ENCODE peak calls at places on chromosomes 7 and 10, in ten cellular contexts. X is Ammon's horn; J is EL; P is hypothalamus; B is mucosa of gallbladder; O is CD8-positive, alpha-beta T cell; D is AG09319; H is AML-193; M is HFF-Myc; F is omental fat pad. S is an unnamed sample.
A peak's percentile ranks its signal among the peaks of the same experiment; 100 is the strongest.

GRCh38 chr10:29496341-29497162 is 138.2 kb downstream of the SVIL start:
- DNase-seq in X (peak; percentile 77), J (peak; percentile 65), P (peak; percentile 54), B (peak; percentile 74), O (peak; percentile 42), D (no peak), H (no peak), M (peak; percentile 31), F (peak; percentile 55), S (peak; percentile 13)

GRCh38 chr7:117896339-117896738 is 23.1 kb upstream of the CTTNBP2 start:
- DNase-seq in X (no peak), J (no peak), P (no peak), B (no peak), O (no peak), D (no peak), H (no peak), M (no peak), F (no peak), S (no peak)

GRCh38 chr10:80392250-80392649 is 16.1 kb upstream of the PRXL2A start:
- DNase-seq in X (no peak), J (no peak), P (no peak), B (no peak), O (no peak), D (no peak), H (no peak), M (no peak), F (no peak), S (no peak)

GRCh38 chr10:116472874-116473273 is 45.2 kb downstream of the PNLIPRP3 start:
- DNase-seq in X (no peak), J (no peak), P (no peak), B (no peak), O (no peak), D (no peak), H (no peak), M (no peak), F (no peak), S (no peak)

GRCh38 chr7:100929811-100930174 is 19.5 kb upstream of the MUC3A start:
- DNase-seq in X (no peak), J (no peak), P (no peak), B (no peak), O (no peak), D (no peak), H (no peak), M (no peak), F (no peak), S (no peak)

GRCh38 chr7:102236592-102237287 is 49.9 kb upstream of the SH2B2 start:
- DNase-seq in X (peak; percentile 72), J (peak; percentile 66), P (peak; percentile 16), B (peak; percentile 44), O (peak; percentile 15), D (no peak), H (peak; percentile 21), M (peak; percentile 20), F (peak; percentile 46), S (no peak)

GRCh38 chr10:71838264-71839211 is 12.5 kb downstream of the PSAP start:
- DNase-seq in X (no peak), J (peak; percentile 70), P (no peak), B (no peak), O (no peak), D (no peak), H (no peak), M (no peak), F (no peak), S (no peak)

GRCh38 chr10:97046426-97047072 is 139.2 kb downstream of the SLIT1 start:
- DNase-seq in X (no peak), J (no peak), P (no peak), B (no peak), O (no peak), D (no peak), H (no peak), M (no peak), F (no peak), S (no peak)

GRCh38 chr7:25854608-25855497 is 297.1 kb upstream of the NFE2L3 start:
- DNase-seq in X (no peak), J (peak; percentile 79), P (no peak), B (peak; percentile 55), O (no peak), D (peak; percentile 98), H (no peak), M (no peak), F (no peak), S (peak; percentile 90)

GRCh38 chr7:155901176-155901575 is 88.9 kb upstream of the SHH start:
- DNase-seq in X (no peak), J (no peak), P (no peak), B (no peak), O (no peak), D (no peak), H (no peak), M (no peak), F (no peak), S (no peak)

GRCh38 chr10:29969255-29970011 is 90.0 kb downstream of the JCAD start:
- DNase-seq in X (no peak), J (no peak), P (no peak), B (no peak), O (no peak), D (no peak), H (no peak), M (no peak), F (no peak), S (no peak)

GRCh38 chr7:41916450-41916927 is 213.6 kb upstream of the INHBA start:
- DNase-seq in X (no peak), J (peak; percentile 99), P (no peak), B (no peak), O (no peak), D (peak; percentile 85), H (no peak), M (peak; percentile 95), F (no peak), S (peak; percentile 22)

GRCh38 chr10:103895458-103896186 is 22.4 kb downstream of the STN1 start:
- DNase-seq in X (no peak), J (peak; percentile 68), P (no peak), B (no peak), O (no peak), D (peak; percentile 83), H (no peak), M (peak; percentile 72), F (no peak), S (no peak)

GRCh38 chr7:141945356-141945755 is 1.4 kb downstream of the CLEC5A start:
- DNase-seq in X (no peak), J (peak; percentile 34), P (no peak), B (no peak), O (no peak), D (no peak), H (peak; percentile 94), M (no peak), F (no peak), S (no peak)

GRCh38 chr7:6279937-6280336 is 7.5 kb upstream of the CYTH3 start:
- DNase-seq in X (no peak), J (no peak), P (no peak), B (no peak), O (no peak), D (no peak), H (no peak), M (no peak), F (no peak), S (no peak)

GRCh38 chr7:107692501-107692900 is 31.9 kb downstream of the SLC26A4 start:
- DNase-seq in X (no peak), J (peak; percentile 9), P (no peak), B (no peak), O (no peak), D (no peak), H (no peak), M (no peak), F (no peak), S (no peak)

GRCh38 chr7:76220185-76221057 is 18.7 kb downstream of the SRRM3 start:
- DNase-seq in X (peak; percentile 58), J (peak; percentile 48), P (no peak), B (no peak), O (no peak), D (peak; percentile 10), H (no peak), M (no peak), F (no peak), S (no peak)

GRCh38 chr10:119782981-119783664 is 57.3 kb downstream of the INPP5F start:
- DNase-seq in X (no peak), J (no peak), P (no peak), B (no peak), O (no peak), D (no peak), H (no peak), M (no peak), F (no peak), S (no peak)

GRCh38 chr10:102468683-102469082 is 17.3 kb upstream of the C10orf95 start:
- DNase-seq in X (no peak), J (no peak), P (no peak), B (no peak), O (no peak), D (no peak), H (no peak), M (no peak), F (no peak), S (no peak)

S was measured in pulmonary artery endothelial cell.